ENCODE peak calls at places on chromosomes 6 and 20, in six cellular contexts. J, W, X, H, B and R are unnamed samples.

GRCh38 chr6:149467265-149467664 is 17.5 kb downstream of the ZC3H12D start:
- DNase-seq in X (no peak), W (no peak), H (no peak), J (no peak), B (no peak), R (no peak)

GRCh38 chr6:113447088-113447831 is 409.9 kb upstream of the MARCKS start:
- DNase-seq in B (no peak), W (no peak), H (peak), X (no peak), J (no peak), R (no peak)

GRCh38 chr20:20489054-20489453 is 121.2 kb downstream of the INSM1 start:
- DNase-seq in B (no peak), J (no peak), X (no peak), W (no peak), H (no peak), R (no peak)

GRCh38 chr6:136840612-136841011 is 18.2 kb downstream of the PEX7 start:
- DNase-seq in X (no peak), H (no peak), W (no peak), J (no peak), B (no peak), R (no peak)

GRCh38 chr20:38278150-38278549 is 17.6 kb upstream of the KIAA1755 start:
- DNase-seq in W (peak), X (no peak), B (peak), J (no peak), H (no peak), R (no peak)

GRCh38 chr6:98946877-98947410 is 802 bp downstream of the FBXL4 start:
- DNase-seq in H (no peak), W (no peak), B (peak), X (peak), J (no peak), R (no peak)

GRCh38 chr6:111750753-111751684 is 122.2 kb downstream of the FYN start:
- DNase-seq in X (no peak), H (peak), W (no peak), B (no peak), J (peak), R (no peak)

GRCh38 chr6:93964926-93965325 is 545.6 kb upstream of the EPHA7 start:
- DNase-seq in B (no peak), H (no peak), J (no peak), W (no peak), X (no peak), R (no peak)

GRCh38 chr6:167396659-167397490 is 72.0 kb downstream of the TTLL2 start:
- DNase-seq in W (no peak), B (no peak), H (no peak), X (no peak), J (no peak), R (no peak)

GRCh38 chr6:50270427-50270826 is 220.7 kb upstream of the DEFB112 start:
- DNase-seq in J (no peak), B (no peak), W (no peak), H (no peak), X (no peak), R (no peak)

GRCh38 chr6:125867483-125867935 is 76.7 kb downstream of the NCOA7 start:
- DNase-seq in W (no peak), X (no peak), J (no peak), H (no peak), B (no peak), R (no peak)

GRCh38 chr6:72616406-72617015 is 5.4 kb upstream of the KCNQ5 start:
- DNase-seq in J (no peak), X (no peak), B (no peak), H (peak), W (no peak), R (no peak)

GRCh38 chr6:75480425-75480824 is 13.2 kb downstream of the FILIP1 start:
- DNase-seq in J (no peak), W (no peak), B (no peak), X (no peak), H (no peak), R (no peak)

GRCh38 chr6:13365320-13365719 is 37.0 kb upstream of the TBC1D7 start:
- DNase-seq in B (no peak), J (no peak), W (no peak), H (no peak), X (no peak), R (no peak)

GRCh38 chr6:41515995-41516394 is 30.2 kb upstream of the FOXP4 start:
- DNase-seq in B (no peak), W (no peak), H (no peak), X (no peak), J (no peak), R (no peak)

GRCh38 chr6:16149305-16149704 is 20.4 kb downstream of the MYLIP start:
- DNase-seq in J (no peak), W (no peak), B (no peak), X (no peak), H (no peak), R (no peak)

GRCh38 chr6:3283641-3284435 is 25.1 kb downstream of the PSMG4 start:
- DNase-seq in B (no peak), X (peak), H (no peak), J (no peak), W (no peak), R (no peak)